ENCODE peak calls at places on chromosomes 11 and 22, in five cellular contexts. S is tibial nerve; H is CD8-positive, alpha-beta T cell; K is ovary; P is SJCRH30. A is an unnamed sample. For H3K4me1, the result is how much of the 10 kb centered on the place peaks cover.

GRCh38 chr11:64971421-64972233 is at the start of gene MAJIN:
- DNase-seq in S (no peak), H (peak), K (peak), P (no peak), A (peak)

GRCh38 chr11:70742553-70743291 is 344.4 kb downstream of the CTTN start:
- DNase-seq in S (no peak), H (no peak), K (no peak), P (no peak), A (peak)

GRCh38 chr22:41910599-41911291 is 4.1 kb downstream of the SHISA8 start:
- DNase-seq in S (peak), H (no peak), K (no peak), P (no peak), A (peak)

GRCh38 chr11:74844865-74845264 is 96.2 kb downstream of the RNF169 start:
- DNase-seq in S (no peak), H (no peak), K (no peak), P (no peak), A (no peak)

GRCh38 chr22:41288245-41288946 is 2.4 kb upstream of the RANGAP1 start:
- DNase-seq in S (no peak), H (no peak), K (no peak), P (peak), A (no peak)

GRCh38 chr11:33857924-33858323 is 34.0 kb downstream of the LMO2 start:
- DNase-seq in S (peak), H (peak), K (peak), P (peak), A (peak)

GRCh38 chr11:112100457-112100856 is 13.8 kb downstream of the SDHD start:
- DNase-seq in S (no peak), H (no peak), K (no peak), P (no peak), A (no peak)

GRCh38 chr11:76787911-76788596 is 4.9 kb downstream of the TSKU start:
- DNase-seq in S (no peak), H (no peak), K (peak), P (no peak), A (no peak)

GRCh38 chr11:9716275-9717039 is 52.6 kb downstream of the SWAP70 start:
- DNase-seq in S (no peak), H (no peak), K (no peak), P (no peak), A (no peak)

GRCh38 chr11:34364102-34364501 is 6.3 kb upstream of the ABTB2 start:
- DNase-seq in S (no peak), H (no peak), K (no peak), P (no peak), A (no peak)

GRCh38 chr11:2573240-2574042 is 126.4 kb downstream of the KCNQ1OT1 start:
- DNase-seq in S (peak), H (no peak), K (no peak), P (no peak), A (no peak)

GRCh38 chr11:76266269-76266668 is 60.0 kb upstream of the WNT11 start:
- DNase-seq in S (no peak), H (no peak), K (no peak), P (no peak), A (no peak)

GRCh38 chr22:28032896-28033295 is 113.8 kb upstream of the PITPNB start:
- DNase-seq in S (no peak), H (no peak), K (no peak), P (no peak), A (no peak)

GRCh38 chr11:59135648-59136461 is 6.8 kb upstream of the FAM111A start:
- DNase-seq in S (peak), H (peak), K (peak), P (peak), A (peak)

GRCh38 chr11:103274025-103274424 is 164.8 kb downstream of the DYNC2H1 start:
- DNase-seq in S (no peak), H (no peak), K (no peak), P (no peak), A (no peak)

GRCh38 chr11:97607301-97608000 is 1217.6 kb downstream of the JRKL start:
- DNase-seq in S (no peak), H (no peak), K (no peak), P (peak), A (no peak)

GRCh38 chr22:48485144-48486135 is 1342.2 kb downstream of the BRD1 start:
- DNase-seq in S (no peak), H (no peak), K (no peak), P (no peak), A (no peak)

GRCh38 chr22:25395468-25395867 is 169.0 kb upstream of the GRK3 start:
- DNase-seq in S (no peak), H (no peak), K (no peak), P (no peak), A (peak)

GRCh38 chr11:2139118-2139490 is at the start of gene IGF2:
- DNase-seq in S (no peak), H (no peak), K (peak), P (peak), A (no peak)

GRCh38 chr22:43277987-43278601 is 65.1 kb downstream of the SCUBE1 start:
- DNase-seq in S (no peak), H (no peak), K (no peak), P (no peak), A (no peak)

GRCh38 chr11:124481365-124482323 is 36.1 kb upstream of the OR8B8 start:
- DNase-seq in S (no peak), H (no peak), K (no peak), P (peak), A (peak)

GRCh38 chr22:21044931-21045584 is 688 bp upstream of the LRRC74B start:
- DNase-seq in S (no peak), H (no peak), K (no peak), P (peak), A (no peak)

GRCh38 chr11:92380882-92381281 is 156.3 kb downstream of the FAT3 start:
- DNase-seq in S (no peak), H (no peak), K (no peak), P (no peak), A (no peak)

GRCh38 chr11:121249039-121249663 is 43.4 kb upstream of the SC5D start:
- DNase-seq in S (no peak), H (no peak), K (no peak), P (peak), A (peak)

GRCh38 chr11:68396526-68396925 is 64.0 kb upstream of the PPP6R3 start:
- DNase-seq in S (no peak), H (no peak), K (no peak), P (peak), A (no peak)

GRCh38 chr22:24398409-24398808 is 29.0 kb upstream of the ADORA2A start:
- DNase-seq in S (no peak), H (no peak), K (no peak), P (no peak), A (no peak)

GRCh38 chr22:25354456-25354855 is 135.0 kb downstream of the CRYBB2 start:
- DNase-seq in S (no peak), H (no peak), K (no peak), P (no peak), A (no peak)

GRCh38 chr11:98772799-98773198 is 247.9 kb upstream of the CNTN5 start:
- DNase-seq in S (no peak), H (no peak), K (no peak), P (no peak), A (no peak)

GRCh38 chr11:123082977-123083376 is 21.0 kb upstream of the HSPA8 start:
- DNase-seq in S (no peak), H (no peak), K (no peak), P (no peak), A (no peak)

GRCh38 chr22:29138556-29138955 is 65.7 kb downstream of the KREMEN1 start:
- DNase-seq in S (no peak), H (no peak), K (no peak), P (no peak), A (no peak)

GRCh38 chr22:48101704-48102103 is 1339.3 kb downstream of the TBC1D22A start:
- DNase-seq in S (no peak), H (no peak), K (no peak), P (no peak), A (no peak)

GRCh38 chr11:134654161-134654915 is 242.3 kb upstream of the B3GAT1 start:
- DNase-seq in S (no peak), H (no peak), K (no peak), P (no peak), A (no peak)

GRCh38 chr11:119480375-119481020 is 57.5 kb upstream of the THY1 start:
- DNase-seq in S (no peak), H (no peak), K (no peak), P (no peak), A (no peak)

GRCh38 chr22:18076060-18076497 is 1.7 kb upstream of the PEX26 start:
- DNase-seq in S (no peak), H (no peak), K (peak), P (peak), A (peak)

GRCh38 chr11:61475433-61475832 is 33.1 kb upstream of the LRRC10B start:
- DNase-seq in S (no peak), H (no peak), K (no peak), P (no peak), A (no peak)

GRCh38 chr11:61480261-61480660 is 28.3 kb upstream of the LRRC10B start:
- DNase-seq in S (no peak), H (no peak), K (no peak), P (no peak), A (no peak)

GRCh38 chr11:61477126-61477525 is 31.4 kb upstream of the LRRC10B start:
- DNase-seq in S (no peak), H (no peak), K (no peak), P (no peak), A (no peak)

GRCh38 chr11:61480936-61481335 is 27.6 kb upstream of the LRRC10B start:
- DNase-seq in S (no peak), H (no peak), K (no peak), P (peak), A (no peak)

DNA sequence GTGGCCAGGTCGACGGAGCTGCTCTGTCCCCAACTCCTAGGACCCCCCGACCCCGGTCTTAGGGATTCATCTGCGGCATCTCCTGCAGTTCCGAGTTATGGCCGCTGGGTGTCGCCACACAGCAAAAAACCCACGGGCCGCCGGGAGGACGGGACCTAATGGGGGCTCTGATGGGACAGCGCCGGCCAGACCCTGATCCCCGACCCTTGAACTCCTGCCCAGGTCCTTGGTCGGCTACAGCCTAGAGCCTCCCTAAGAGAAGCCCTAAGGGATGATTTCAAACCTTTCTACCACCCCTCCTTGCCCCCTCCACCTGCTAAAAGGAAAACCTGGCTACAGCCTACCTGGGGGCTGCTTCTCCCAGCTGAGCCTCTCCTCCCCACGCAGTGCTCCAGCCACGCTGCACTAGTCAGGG is 30.8 kb upstream of the LRRC10B start:
- DNase-seq in S (peak), H (peak), K (peak), P (peak), A (peak)
- H3K4me1 ChIP-seq in S (under half), H (under half), K (under half), P (under half), A (under half)

DNA sequence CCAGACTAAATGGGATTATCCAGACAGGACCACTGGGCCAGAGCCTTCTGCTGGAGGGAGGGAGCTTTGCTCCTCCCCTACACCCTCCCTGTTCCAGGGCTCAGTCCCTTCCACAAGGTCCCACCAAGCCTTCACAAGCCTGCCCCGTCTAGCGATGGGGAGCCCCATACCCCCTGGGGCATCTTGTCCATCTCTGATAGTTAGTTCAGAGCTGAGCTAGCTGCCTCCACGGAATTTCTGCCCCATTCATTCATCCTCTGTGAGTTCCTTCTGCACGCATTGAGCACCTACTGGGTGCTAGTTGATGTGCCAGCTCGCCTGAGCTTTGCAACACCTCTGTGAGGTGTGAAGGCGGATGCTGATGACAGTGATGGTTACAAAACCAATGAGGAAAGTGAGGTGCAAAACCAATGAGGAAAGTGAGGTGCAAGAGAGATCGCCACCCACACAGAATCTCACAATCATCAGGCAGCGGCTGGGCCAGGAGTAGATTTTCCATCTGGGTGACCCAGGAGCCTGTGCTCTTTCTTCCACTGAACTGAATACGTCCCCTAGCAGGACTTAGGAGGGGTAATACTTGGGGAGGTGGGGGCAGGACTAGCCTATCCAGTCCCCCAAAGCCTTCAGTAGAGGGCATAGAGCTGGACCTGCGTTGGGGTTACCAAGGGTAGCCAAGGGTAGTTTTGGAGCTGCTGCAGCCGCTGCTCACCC is 21.5 kb upstream of the CBX7 start:
- DNase-seq in S (no peak), H (peak), K (no peak), P (no peak), A (no peak)
- H3K4me1 ChIP-seq in S (half or more), H (half or more), K (under half), P (under half), A (under half)

DNA sequence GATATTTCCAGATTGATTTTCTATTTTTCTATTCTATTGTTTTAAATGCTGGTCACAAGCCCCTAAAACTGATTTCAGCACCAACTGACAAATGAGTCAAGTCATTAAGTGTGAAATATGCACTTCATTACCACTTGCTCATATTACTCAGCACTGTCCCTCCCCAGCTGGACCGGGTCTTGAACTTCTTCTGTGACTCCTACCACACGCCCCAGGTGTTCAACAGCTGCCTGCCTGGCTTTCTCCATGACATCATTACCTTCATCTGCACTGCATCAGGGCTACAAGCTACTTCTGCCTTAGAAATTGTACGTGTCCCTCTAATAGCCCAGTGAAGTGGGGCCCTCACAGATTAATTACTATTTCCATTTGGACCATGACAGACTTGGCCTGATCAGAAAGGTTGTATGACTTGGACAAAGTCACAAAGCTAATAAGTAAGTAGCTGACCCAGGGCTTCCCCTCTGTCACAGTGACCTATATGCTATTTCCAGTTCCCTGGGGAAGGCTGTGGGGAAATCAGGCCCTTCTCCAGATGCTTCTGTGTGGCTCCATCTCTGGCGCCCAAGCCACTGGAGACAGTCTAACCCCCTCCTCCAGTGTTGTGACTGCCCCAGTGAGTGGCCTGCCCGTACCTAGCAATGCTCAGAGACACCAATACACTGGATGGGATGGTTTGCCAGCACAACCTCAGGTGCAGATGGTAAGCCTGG is 18.1 kb downstream of the TBC1D10A start:
- DNase-seq in S (no peak), H (no peak), K (no peak), P (peak), A (no peak)
- H3K4me1 ChIP-seq in S (half or more), H (half or more), K (half or more), P (under half), A (half or more)

GRCh38 chr11:11976476-11977187 is 31.8 kb downstream of the DKK3 start:
- DNase-seq in S (no peak), H (no peak), K (no peak), P (no peak), A (no peak)
- H3K4me1 ChIP-seq in S (half or more), H (under half), K (under half), P (half or more), A (under half)

DNA sequence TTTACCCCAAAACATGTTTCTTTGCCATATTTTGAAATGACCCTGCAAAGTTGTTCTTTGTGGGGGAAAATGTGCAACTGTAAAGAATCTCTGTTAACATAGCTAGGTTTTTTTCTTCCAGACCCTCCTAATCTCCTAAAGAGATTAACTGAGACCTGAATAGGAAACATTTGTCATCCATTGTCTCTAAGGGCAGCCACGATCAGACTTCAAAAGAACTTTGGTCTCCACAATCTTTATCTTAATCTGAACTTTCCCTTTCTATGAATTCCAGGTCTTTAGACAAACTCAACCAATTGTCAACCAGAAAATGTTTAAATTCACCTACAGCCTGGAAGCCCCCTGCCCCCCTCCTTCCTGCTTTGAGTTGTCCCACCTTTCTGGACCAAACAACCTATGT is 4.6 kb upstream of the LGALS12 start:
- DNase-seq in S (no peak), H (no peak), K (no peak), P (no peak), A (no peak)
- H3K4me1 ChIP-seq in S (under half), H (under half), K (under half), P (under half), A (under half)

GRCh38 chr22:37285937-37286336 is 3.6 kb downstream of the CYTH4 start:
- DNase-seq in S (no peak), H (no peak), K (no peak), P (no peak), A (no peak)
- H3K4me1 ChIP-seq in S (under half), H (under half), K (under half), P (under half), A (under half)

GRCh38 chr11:47998345-47998732 is 18.0 kb downstream of the PTPRJ start:
- DNase-seq in S (no peak), H (no peak), K (no peak), P (no peak), A (no peak)
- H3K4me1 ChIP-seq in S (under half), H (under half), K (under half), P (under half), A (half or more)

A was measured in thyroid gland.